ENCODE peak calls at places on chromosomes 6 and 20, in nine cellular contexts. One of them, this sample, is unnamed.
A peak's percentile ranks its signal among the peaks of the same experiment; 100 is the strongest.

GRCh38 chr6:11970114-11970513 is 42.0 kb upstream of the HIVEP1 start:
- DNase-seq in PC-9: no peak
- DNase-seq in suprapubic skin: no peak
- DNase-seq in sigmoid colon: no peak
- DNase-seq in cardiac muscle cell: no peak
- DNase-seq in heart right ventricle: no peak
- DNase-seq in A549: no peak
- DNase-seq in A673: no peak
- DNase-seq in small intestine: no peak
- DNase-seq in this sample: no peak

GRCh38 chr6:5490495-5491069 is 229.3 kb downstream of the FARS2 start:
- DNase-seq in PC-9: no peak
- DNase-seq in suprapubic skin: no peak
- DNase-seq in sigmoid colon: no peak
- DNase-seq in cardiac muscle cell: no peak
- DNase-seq in heart right ventricle: no peak
- DNase-seq in A549: no peak
- DNase-seq in A673: no peak
- DNase-seq in small intestine: no peak
- DNase-seq in this sample: no peak

GRCh38 chr6:138517635-138518034 is 18.3 kb upstream of the NHSL1 start:
- DNase-seq in PC-9: no peak
- DNase-seq in suprapubic skin: no peak
- DNase-seq in sigmoid colon: no peak
- DNase-seq in cardiac muscle cell: peak; percentile 58
- DNase-seq in heart right ventricle: peak; percentile 22
- DNase-seq in A549: peak; percentile 28
- DNase-seq in A673: peak; percentile 53
- DNase-seq in small intestine: peak; percentile 79
- DNase-seq in this sample: no peak

GRCh38 chr6:169253745-169254238 is at the start of gene THBS2:
- DNase-seq in PC-9: no peak
- DNase-seq in suprapubic skin: peak; percentile 83
- DNase-seq in sigmoid colon: peak; percentile 92
- DNase-seq in cardiac muscle cell: peak; percentile 97
- DNase-seq in heart right ventricle: peak; percentile 58
- DNase-seq in A549: no peak
- DNase-seq in A673: no peak
- DNase-seq in small intestine: peak; percentile 13
- DNase-seq in this sample: peak; percentile 62

GRCh38 chr6:53725791-53726575 is 60.4 kb upstream of the KLHL31 start:
- DNase-seq in PC-9: peak; percentile 72
- DNase-seq in suprapubic skin: peak; percentile 85
- DNase-seq in sigmoid colon: peak; percentile 86
- DNase-seq in cardiac muscle cell: peak; percentile 82
- DNase-seq in heart right ventricle: peak; percentile 76
- DNase-seq in A549: peak; percentile 74
- DNase-seq in A673: peak; percentile 85
- DNase-seq in small intestine: peak; percentile 75
- DNase-seq in this sample: peak; percentile 87

GRCh38 chr20:3909952-3910366 is 20.8 kb downstream of the PANK2 start:
- DNase-seq in PC-9: no peak
- DNase-seq in suprapubic skin: no peak
- DNase-seq in sigmoid colon: no peak
- DNase-seq in cardiac muscle cell: no peak
- DNase-seq in heart right ventricle: no peak
- DNase-seq in A549: no peak
- DNase-seq in A673: no peak
- DNase-seq in small intestine: no peak
- DNase-seq in this sample: no peak

GRCh38 chr6:113690255-113690956 is 166.7 kb upstream of the MARCKS start:
- DNase-seq in PC-9: peak; percentile 21
- DNase-seq in suprapubic skin: no peak
- DNase-seq in sigmoid colon: no peak
- DNase-seq in cardiac muscle cell: peak; percentile 84
- DNase-seq in heart right ventricle: no peak
- DNase-seq in A549: peak; percentile 65
- DNase-seq in A673: no peak
- DNase-seq in small intestine: no peak
- DNase-seq in this sample: no peak

GRCh38 chr6:170038251-170038650 is 252.6 kb downstream of the DLL1 start:
- DNase-seq in PC-9: no peak
- DNase-seq in suprapubic skin: peak; percentile 61
- DNase-seq in sigmoid colon: peak; percentile 69
- DNase-seq in cardiac muscle cell: no peak
- DNase-seq in heart right ventricle: no peak
- DNase-seq in A549: no peak
- DNase-seq in A673: no peak
- DNase-seq in small intestine: peak; percentile 24
- DNase-seq in this sample: peak; percentile 57

GRCh38 chr6:168138436-168138835 is 59.4 kb upstream of the FRMD1 start:
- DNase-seq in PC-9: no peak
- DNase-seq in suprapubic skin: no peak
- DNase-seq in sigmoid colon: peak; percentile 34
- DNase-seq in cardiac muscle cell: no peak
- DNase-seq in heart right ventricle: no peak
- DNase-seq in A549: no peak
- DNase-seq in A673: no peak
- DNase-seq in small intestine: no peak
- DNase-seq in this sample: no peak

GRCh38 chr20:38635721-38636285 is 34.2 kb downstream of the ARHGAP40 start:
- DNase-seq in PC-9: no peak
- DNase-seq in suprapubic skin: no peak
- DNase-seq in sigmoid colon: no peak
- DNase-seq in cardiac muscle cell: peak; percentile 21
- DNase-seq in heart right ventricle: no peak
- DNase-seq in A549: peak; percentile 47
- DNase-seq in A673: peak; percentile 23
- DNase-seq in small intestine: no peak
- DNase-seq in this sample: no peak

GRCh38 chr20:833121-833449 is 430 bp upstream of the FAM110A start:
- DNase-seq in PC-9: no peak
- DNase-seq in suprapubic skin: no peak
- DNase-seq in sigmoid colon: no peak
- DNase-seq in cardiac muscle cell: no peak
- DNase-seq in heart right ventricle: no peak
- DNase-seq in A549: no peak
- DNase-seq in A673: no peak
- DNase-seq in small intestine: no peak
- DNase-seq in this sample: no peak

GRCh38 chr6:159933077-159933476 is 35.8 kb upstream of the IGF2R start:
- DNase-seq in PC-9: no peak
- DNase-seq in suprapubic skin: no peak
- DNase-seq in sigmoid colon: no peak
- DNase-seq in cardiac muscle cell: peak; percentile 45
- DNase-seq in heart right ventricle: no peak
- DNase-seq in A549: no peak
- DNase-seq in A673: no peak
- DNase-seq in small intestine: no peak
- DNase-seq in this sample: no peak

GRCh38 chr6:4666886-4667513 is 109.2 kb upstream of the CDYL start:
- DNase-seq in PC-9: no peak
- DNase-seq in suprapubic skin: no peak
- DNase-seq in sigmoid colon: no peak
- DNase-seq in cardiac muscle cell: no peak
- DNase-seq in heart right ventricle: no peak
- DNase-seq in A549: no peak
- DNase-seq in A673: no peak
- DNase-seq in small intestine: no peak
- DNase-seq in this sample: no peak

GRCh38 chr6:17527076-17527475 is 73.0 kb upstream of the FAM8A1 start:
- DNase-seq in PC-9: no peak
- DNase-seq in suprapubic skin: no peak
- DNase-seq in sigmoid colon: no peak
- DNase-seq in cardiac muscle cell: no peak
- DNase-seq in heart right ventricle: no peak
- DNase-seq in A549: no peak
- DNase-seq in A673: no peak
- DNase-seq in small intestine: no peak
- DNase-seq in this sample: no peak

GRCh38 chr6:26439552-26440125 is 665 bp upstream of the BTN3A3 start:
- DNase-seq in PC-9: no peak
- DNase-seq in suprapubic skin: no peak
- DNase-seq in sigmoid colon: no peak
- DNase-seq in cardiac muscle cell: no peak
- DNase-seq in heart right ventricle: no peak
- DNase-seq in A549: no peak
- DNase-seq in A673: no peak
- DNase-seq in small intestine: no peak
- DNase-seq in this sample: no peak

DNA sequence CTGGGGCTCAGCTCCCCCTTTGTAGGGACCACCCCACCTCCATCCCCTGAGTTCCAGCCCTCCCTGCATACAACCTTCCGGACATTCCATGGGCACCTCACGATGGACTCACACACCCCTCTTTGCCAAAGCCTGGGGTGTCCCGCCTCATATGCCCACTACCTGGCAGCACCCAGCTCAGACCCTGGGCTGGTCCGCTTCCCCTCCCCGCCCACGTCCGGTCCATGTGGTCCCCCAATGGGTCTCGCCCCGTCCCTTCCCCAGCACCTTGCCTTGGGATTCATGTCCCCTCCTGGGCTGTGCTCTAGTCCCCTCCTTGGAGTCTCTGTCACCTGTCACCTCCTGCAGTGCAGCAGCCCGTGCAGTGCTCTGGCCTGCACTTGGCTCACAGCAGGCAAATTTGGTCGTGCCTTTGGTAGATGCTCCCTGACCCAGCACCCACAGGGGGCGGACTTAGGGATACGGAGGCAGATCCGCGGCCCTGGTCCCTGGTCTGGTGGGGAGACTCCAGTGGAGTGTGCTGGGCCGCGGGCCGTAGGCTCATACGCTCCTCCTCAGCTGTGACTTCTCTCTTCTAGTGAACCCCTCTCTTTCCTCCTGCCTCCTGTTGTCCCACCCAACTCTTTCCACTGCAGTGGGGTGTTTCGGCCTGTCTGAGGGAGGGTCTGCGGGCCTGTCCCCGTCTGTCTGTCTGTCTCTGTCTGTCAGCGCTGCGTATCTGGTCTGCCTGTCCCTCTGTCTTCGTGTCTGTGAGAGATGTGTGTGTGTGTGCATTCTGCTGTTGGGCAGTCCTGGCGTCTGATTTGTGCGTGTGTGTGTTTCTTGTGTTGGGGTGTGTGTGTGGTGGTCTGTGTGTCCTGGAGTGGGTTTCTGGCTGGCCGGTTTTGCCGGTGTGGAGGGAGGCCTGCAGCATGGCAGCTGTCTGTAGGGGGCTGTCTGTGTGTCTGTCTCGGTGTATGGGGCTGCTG is 69.5 kb downstream of the SRC start:
- DNase-seq in PC-9: no peak
- DNase-seq in suprapubic skin: no peak
- DNase-seq in sigmoid colon: no peak
- DNase-seq in cardiac muscle cell: no peak
- DNase-seq in heart right ventricle: no peak
- DNase-seq in A549: no peak
- DNase-seq in A673: no peak
- DNase-seq in small intestine: no peak
- DNase-seq in this sample: no peak
- H3K4me1 ChIP-seq in PC-9: no peaks in the 10 kb centered on the region
- H3K4me1 ChIP-seq in suprapubic skin: peaks cover 22% of the 10 kb centered on the region
- H3K4me1 ChIP-seq in sigmoid colon: peaks cover 17% of the 10 kb centered on the region
- H3K4me1 ChIP-seq in cardiac muscle cell: peaks cover 8% of the 10 kb centered on the region
- H3K4me1 ChIP-seq in heart right ventricle: no peaks in the 10 kb centered on the region
- H3K4me1 ChIP-seq in A549: no peaks in the 10 kb centered on the region
- H3K4me1 ChIP-seq in A673: peaks cover 9% of the 10 kb centered on the region
- H3K4me1 ChIP-seq in small intestine: no peaks in the 10 kb centered on the region
- H3K4me1 ChIP-seq in this sample: no peaks in the 10 kb centered on the region

GRCh38 chr6:90222724-90223198 is 73.9 kb downstream of the BACH2 start:
- DNase-seq in PC-9: peak; percentile 43
- DNase-seq in suprapubic skin: no peak
- DNase-seq in sigmoid colon: no peak
- DNase-seq in cardiac muscle cell: no peak
- DNase-seq in heart right ventricle: no peak
- DNase-seq in A549: peak; percentile 69
- DNase-seq in A673: no peak
- DNase-seq in small intestine: no peak
- DNase-seq in this sample: no peak
- H3K4me1 ChIP-seq in PC-9: peaks cover 33% of the 10 kb centered on the region
- H3K4me1 ChIP-seq in suprapubic skin: peaks cover 26% of the 10 kb centered on the region
- H3K4me1 ChIP-seq in sigmoid colon: peaks cover 13% of the 10 kb centered on the region
- H3K4me1 ChIP-seq in cardiac muscle cell: peaks cover 32% of the 10 kb centered on the region
- H3K4me1 ChIP-seq in heart right ventricle: peaks cover 13% of the 10 kb centered on the region
- H3K4me1 ChIP-seq in A549: peaks cover 27% of the 10 kb centered on the region
- H3K4me1 ChIP-seq in A673: peaks cover 24% of the 10 kb centered on the region
- H3K4me1 ChIP-seq in small intestine: no peaks in the 10 kb centered on the region
- H3K4me1 ChIP-seq in this sample: peaks cover 13% of the 10 kb centered on the region

GRCh38 chr20:43985608-43986316 is 71.1 kb downstream of the TOX2 start:
- DNase-seq in PC-9: no peak
- DNase-seq in suprapubic skin: peak; percentile 78
- DNase-seq in sigmoid colon: no peak
- DNase-seq in cardiac muscle cell: no peak
- DNase-seq in heart right ventricle: no peak
- DNase-seq in A549: no peak
- DNase-seq in A673: no peak
- DNase-seq in small intestine: no peak
- DNase-seq in this sample: no peak

GRCh38 chr20:43983359-43983758 is 68.7 kb downstream of the TOX2 start:
- DNase-seq in PC-9: no peak
- DNase-seq in suprapubic skin: peak; percentile 31
- DNase-seq in sigmoid colon: no peak
- DNase-seq in cardiac muscle cell: no peak
- DNase-seq in heart right ventricle: no peak
- DNase-seq in A549: peak; percentile 27
- DNase-seq in A673: peak; percentile 25
- DNase-seq in small intestine: peak; percentile 66
- DNase-seq in this sample: no peak

GRCh38 chr20:43984587-43984986 is 69.9 kb downstream of the TOX2 start:
- DNase-seq in PC-9: no peak
- DNase-seq in suprapubic skin: peak; percentile 24
- DNase-seq in sigmoid colon: no peak
- DNase-seq in cardiac muscle cell: peak; percentile 35
- DNase-seq in heart right ventricle: no peak
- DNase-seq in A549: no peak
- DNase-seq in A673: no peak
- DNase-seq in small intestine: peak; percentile 46
- DNase-seq in this sample: no peak

GRCh38 chr20:43983904-43984361 is 69.3 kb downstream of the TOX2 start:
- DNase-seq in PC-9: no peak
- DNase-seq in suprapubic skin: no peak
- DNase-seq in sigmoid colon: no peak
- DNase-seq in cardiac muscle cell: peak; percentile 34
- DNase-seq in heart right ventricle: no peak
- DNase-seq in A549: no peak
- DNase-seq in A673: no peak
- DNase-seq in small intestine: peak; percentile 25
- DNase-seq in this sample: no peak

GRCh38 chr20:43985121-43985520 is 70.5 kb downstream of the TOX2 start:
- DNase-seq in PC-9: no peak
- DNase-seq in suprapubic skin: peak; percentile 43
- DNase-seq in sigmoid colon: no peak
- DNase-seq in cardiac muscle cell: no peak
- DNase-seq in heart right ventricle: no peak
- DNase-seq in A549: no peak
- DNase-seq in A673: no peak
- DNase-seq in small intestine: no peak
- DNase-seq in this sample: no peak
- H3K4me1 ChIP-seq in PC-9: no peaks in the 10 kb centered on the region
- H3K4me1 ChIP-seq in suprapubic skin: no peaks in the 10 kb centered on the region
- H3K4me1 ChIP-seq in sigmoid colon: no peaks in the 10 kb centered on the region
- H3K4me1 ChIP-seq in cardiac muscle cell: no peaks in the 10 kb centered on the region
- H3K4me1 ChIP-seq in heart right ventricle: no peaks in the 10 kb centered on the region
- H3K4me1 ChIP-seq in A549: peaks cover 8% of the 10 kb centered on the region
- H3K4me1 ChIP-seq in A673: peaks cover 32% of the 10 kb centered on the region
- H3K4me1 ChIP-seq in small intestine: peaks cover 7% of the 10 kb centered on the region
- H3K4me1 ChIP-seq in this sample: no peaks in the 10 kb centered on the region

GRCh38 chr6:95159557-95159956 is 417.8 kb upstream of the MANEA start:
- DNase-seq in PC-9: no peak
- DNase-seq in suprapubic skin: no peak
- DNase-seq in sigmoid colon: no peak
- DNase-seq in cardiac muscle cell: no peak
- DNase-seq in heart right ventricle: no peak
- DNase-seq in A549: no peak
- DNase-seq in A673: no peak
- DNase-seq in small intestine: no peak
- DNase-seq in this sample: no peak
- H3K4me1 ChIP-seq in PC-9: no peaks in the 10 kb centered on the region
- H3K4me1 ChIP-seq in suprapubic skin: no peaks in the 10 kb centered on the region
- H3K4me1 ChIP-seq in sigmoid colon: no peaks in the 10 kb centered on the region
- H3K4me1 ChIP-seq in cardiac muscle cell: no peaks in the 10 kb centered on the region
- H3K4me1 ChIP-seq in heart right ventricle: no peaks in the 10 kb centered on the region
- H3K4me1 ChIP-seq in A549: no peaks in the 10 kb centered on the region
- H3K4me1 ChIP-seq in A673: no peaks in the 10 kb centered on the region
- H3K4me1 ChIP-seq in small intestine: no peaks in the 10 kb centered on the region
- H3K4me1 ChIP-seq in this sample: no peaks in the 10 kb centered on the region